ENCODE peak calls at places on chromosomes 11 and 22, in ten cellular contexts. G is aorta; J is dorsolateral prefrontal cortex; X is neural progenitor cell; Z is activated T-helper 1 cell treated with Interleukin-2 at 50 U/mL for 16 hours; R is caudate nucleus; K is mesendoderm; Y is stimulated activated naive B cell treated with anti-CD40 and anti-IgM and Interleukin-4, amounts not matched to agents 10 μg/mL and 1 μg/mL and 100 μg/mL, for 72 hours; O is fibroblast of lung; Q is renal cortical epithelial cell. L is an unnamed sample.

GRCh38 chr11:11841605-11842425 is at the start of gene USP47:
- DNase-seq in Z (peak), Y (peak), O (peak), Q (peak), R (peak), K (peak), X (peak), J (peak), G (peak), L (peak)

GRCh38 chr11:2898366-2899079 is 12.9 kb upstream of the CDKN1C start:
- DNase-seq in K (peak), R (no peak), X (no peak), Q (peak), G (no peak), Z (peak), J (no peak), O (peak), Y (no peak), L (no peak)

GRCh38 chr22:46933526-46933925 is 171.1 kb downstream of the TBC1D22A start:
- DNase-seq in O (no peak), R (no peak), K (no peak), J (no peak), Q (no peak), Y (no peak), G (peak), X (no peak), Z (no peak), L (no peak)

GRCh38 chr11:20310596-20311394 is 52.7 kb upstream of the HTATIP2 start:
- DNase-seq in Y (no peak), X (peak), Z (no peak), O (no peak), K (no peak), J (no peak), Q (no peak), G (no peak), R (no peak), L (no peak)

GRCh38 chr11:75513250-75513649 is 12.5 kb downstream of the GDPD5 start:
- DNase-seq in Q (no peak), J (no peak), K (no peak), X (no peak), Z (no peak), G (no peak), R (no peak), O (peak), Y (no peak), L (no peak)

GRCh38 chr22:42871146-42872050 is 14.3 kb upstream of the ARFGAP3 start:
- DNase-seq in Y (no peak), G (no peak), X (no peak), K (no peak), J (no peak), O (no peak), Q (no peak), Z (no peak), R (no peak), L (no peak)

GRCh38 chr11:70210516-70210915 is 7.4 kb downstream of the FADD start:
- DNase-seq in R (no peak), O (peak), X (no peak), K (no peak), J (no peak), Z (no peak), G (no peak), Y (no peak), Q (peak), L (no peak)

GRCh38 chr11:47234669-47235075 is 13.9 kb downstream of the ACP2 start:
- DNase-seq in Y (no peak), X (no peak), K (no peak), G (no peak), Z (peak), R (no peak), J (no peak), Q (no peak), O (peak), L (no peak)

GRCh38 chr11:12696911-12697581 is 22.8 kb downstream of the TEAD1 start:
- DNase-seq in X (no peak), Q (peak), J (no peak), G (no peak), O (no peak), R (no peak), K (peak), Y (no peak), Z (no peak), L (no peak)

GRCh38 chr11:79697905-79698304 is 257.1 kb upstream of the TENM4 start:
- DNase-seq in J (no peak), O (no peak), Z (no peak), K (no peak), R (no peak), X (no peak), Y (no peak), G (no peak), Q (no peak), L (no peak)

GRCh38 chr11:2466869-2467694 is 22.3 kb downstream of the KCNQ1 start:
- DNase-seq in X (no peak), Q (no peak), O (no peak), Z (peak), K (no peak), R (no peak), G (peak), J (no peak), Y (no peak), L (no peak)

L was measured in anterior cingulate cortex.